ENCODE peak calls at places on chromosomes 11 and 22, in five cellular contexts. One of them, this sample, is unnamed.

GRCh38 chr22:21849489-21849888 is 18.0 kb downstream of the MAPK1 start:
- DNase-seq in Kasumi-1: no peak
- DNase-seq in right atrium auricular region: no peak
- DNase-seq in SK-N-SH: no peak
- DNase-seq in progenitor cell of endocrine pancreas: no peak
- DNase-seq in this sample: no peak

GRCh38 chr11:46541593-46542371 is 52.0 kb downstream of the AMBRA1 start:
- DNase-seq in Kasumi-1: peak; percentile 26
- DNase-seq in right atrium auricular region: no peak
- DNase-seq in SK-N-SH: no peak
- DNase-seq in progenitor cell of endocrine pancreas: no peak
- DNase-seq in this sample: no peak

GRCh38 chr11:32643526-32643925 is 59.9 kb downstream of the EIF3M start:
- DNase-seq in Kasumi-1: no peak
- DNase-seq in right atrium auricular region: no peak
- DNase-seq in SK-N-SH: no peak
- DNase-seq in progenitor cell of endocrine pancreas: no peak
- DNase-seq in this sample: no peak

GRCh38 chr11:74380746-74381439 is 17.3 kb downstream of the PGM2L1 start:
- DNase-seq in Kasumi-1: no peak
- DNase-seq in right atrium auricular region: no peak
- DNase-seq in SK-N-SH: no peak
- DNase-seq in progenitor cell of endocrine pancreas: no peak
- DNase-seq in this sample: no peak

GRCh38 chr11:33651555-33651954 is 49.1 kb downstream of the C11orf91 start:
- DNase-seq in Kasumi-1: no peak
- DNase-seq in right atrium auricular region: peak; percentile 16
- DNase-seq in SK-N-SH: no peak
- DNase-seq in progenitor cell of endocrine pancreas: no peak
- DNase-seq in this sample: peak; percentile 20

GRCh38 chr11:128506999-128507591 is 80.3 kb downstream of the ETS1 start:
- DNase-seq in Kasumi-1: no peak
- DNase-seq in right atrium auricular region: peak; percentile 96
- DNase-seq in SK-N-SH: peak; percentile 53
- DNase-seq in progenitor cell of endocrine pancreas: no peak
- DNase-seq in this sample: no peak

GRCh38 chr11:128909438-128910125 is 18.4 kb downstream of the KCNJ5 start:
- DNase-seq in Kasumi-1: no peak
- DNase-seq in right atrium auricular region: no peak
- DNase-seq in SK-N-SH: no peak
- DNase-seq in progenitor cell of endocrine pancreas: no peak
- DNase-seq in this sample: no peak

GRCh38 chr11:78079232-78080083 is at the start of gene NDUFC2:
- DNase-seq in Kasumi-1: peak; percentile 70
- DNase-seq in right atrium auricular region: peak; percentile 80
- DNase-seq in SK-N-SH: peak; percentile 88
- DNase-seq in progenitor cell of endocrine pancreas: peak; percentile 51
- DNase-seq in this sample: peak; percentile 78

GRCh38 chr22:39545310-39546063 is 12.9 kb upstream of the RPS19BP1 start:
- DNase-seq in Kasumi-1: peak; percentile 27
- DNase-seq in right atrium auricular region: no peak
- DNase-seq in SK-N-SH: no peak
- DNase-seq in progenitor cell of endocrine pancreas: peak; percentile 74
- DNase-seq in this sample: peak; percentile 75

GRCh38 chr11:74138021-74138420 is 32.8 kb downstream of the C2CD3 start:
- DNase-seq in Kasumi-1: no peak
- DNase-seq in right atrium auricular region: no peak
- DNase-seq in SK-N-SH: no peak
- DNase-seq in progenitor cell of endocrine pancreas: no peak
- DNase-seq in this sample: no peak

GRCh38 chr11:102807921-102808320 is 10.0 kb upstream of the MMP1 start:
- DNase-seq in Kasumi-1: peak; percentile 6
- DNase-seq in right atrium auricular region: no peak
- DNase-seq in SK-N-SH: peak; percentile 36
- DNase-seq in progenitor cell of endocrine pancreas: peak; percentile 13
- DNase-seq in this sample: peak; percentile 13

GRCh38 chr11:70378506-70379134 is 19.7 kb upstream of the CTTN start:
- DNase-seq in Kasumi-1: no peak
- DNase-seq in right atrium auricular region: no peak
- DNase-seq in SK-N-SH: no peak
- DNase-seq in progenitor cell of endocrine pancreas: no peak
- DNase-seq in this sample: no peak

GRCh38 chr11:113242060-113242459 is 72.3 kb upstream of the TTC12 start:
- DNase-seq in Kasumi-1: no peak
- DNase-seq in right atrium auricular region: no peak
- DNase-seq in SK-N-SH: no peak
- DNase-seq in progenitor cell of endocrine pancreas: no peak
- DNase-seq in this sample: no peak

GRCh38 chr11:44243633-44244343 is 66.2 kb downstream of the ALX4 start:
- DNase-seq in Kasumi-1: no peak
- DNase-seq in right atrium auricular region: no peak
- DNase-seq in SK-N-SH: no peak
- DNase-seq in progenitor cell of endocrine pancreas: no peak
- DNase-seq in this sample: no peak

GRCh38 chr11:115869780-115870431 is 365.7 kb upstream of the CADM1 start:
- DNase-seq in Kasumi-1: no peak
- DNase-seq in right atrium auricular region: no peak
- DNase-seq in SK-N-SH: peak; percentile 55
- DNase-seq in progenitor cell of endocrine pancreas: no peak
- DNase-seq in this sample: peak; percentile 53

GRCh38 chr11:526192-526591 is 9.2 kb downstream of the HRAS start:
- DNase-seq in Kasumi-1: no peak
- DNase-seq in right atrium auricular region: no peak
- DNase-seq in SK-N-SH: no peak
- DNase-seq in progenitor cell of endocrine pancreas: no peak
- DNase-seq in this sample: no peak

GRCh38 chr22:22767876-22768602 is 119.6 kb upstream of the IGLL5 start:
- DNase-seq in Kasumi-1: no peak
- DNase-seq in right atrium auricular region: peak; percentile 32
- DNase-seq in SK-N-SH: no peak
- DNase-seq in progenitor cell of endocrine pancreas: no peak
- DNase-seq in this sample: no peak

GRCh38 chr22:26646158-26646557 is 11.2 kb upstream of the MIAT start:
- DNase-seq in Kasumi-1: no peak
- DNase-seq in right atrium auricular region: no peak
- DNase-seq in SK-N-SH: no peak
- DNase-seq in progenitor cell of endocrine pancreas: no peak
- DNase-seq in this sample: no peak

GRCh38 chr22:47976219-47976618 is 1213.8 kb downstream of the TBC1D22A start:
- DNase-seq in Kasumi-1: no peak
- DNase-seq in right atrium auricular region: no peak
- DNase-seq in SK-N-SH: no peak
- DNase-seq in progenitor cell of endocrine pancreas: no peak
- DNase-seq in this sample: no peak

GRCh38 chr11:76962583-76963416 is 71.4 kb upstream of the B3GNT6 start:
- DNase-seq in Kasumi-1: peak; percentile 6
- DNase-seq in right atrium auricular region: no peak
- DNase-seq in SK-N-SH: no peak
- DNase-seq in progenitor cell of endocrine pancreas: no peak
- DNase-seq in this sample: no peak